ENCODE peak calls at places on chromosomes 3 and 15, in ten cellular contexts. C is adrenal gland, N is coronary artery, V is pancreas, T is endothelial cell, D is lower lobe of right lung, Y is testis, Q is A549, O is foreskin keratinocyte, A is psoas muscle. F is an unnamed sample.

GRCh38 chr3:134161817-134162396 is 88.8 kb downstream of the RYK start:
- DNase-seq in T (peak), D (no peak), N (no peak), A (no peak), V (no peak), C (no peak), Y (no peak), O (no peak), Q (no peak), F (no peak)

GRCh38 chr15:68700395-68701123 is 120.1 kb downstream of the ANP32A start:
- DNase-seq in N (peak), Y (peak), D (no peak), Q (no peak), V (no peak), O (no peak), T (peak), C (peak), A (peak), F (no peak)

GRCh38 chr3:138463724-138464489 is 29.5 kb downstream of the ESYT3 start:
- DNase-seq in N (no peak), D (no peak), Q (no peak), O (no peak), A (no peak), Y (no peak), T (no peak), C (no peak), V (no peak), F (no peak)

GRCh38 chr3:124263168-124263567 is 271.2 kb upstream of the ROPN1 start:
- DNase-seq in D (no peak), O (peak), C (no peak), V (no peak), A (no peak), Y (no peak), T (no peak), Q (peak), N (no peak), F (no peak)

GRCh38 chr3:24242012-24242698 is 252.5 kb downstream of the THRB start:
- DNase-seq in V (no peak), N (no peak), O (peak), Q (peak), C (peak), Y (no peak), T (no peak), A (no peak), D (no peak), F (no peak)

GRCh38 chr3:53702776-53703175 is 143.4 kb downstream of the CHDH start:
- DNase-seq in Q (no peak), N (no peak), C (no peak), O (no peak), D (no peak), V (no peak), T (no peak), A (no peak), Y (no peak), F (no peak)

GRCh38 chr3:74465652-74466415 is 148.6 kb downstream of the CNTN3 start:
- DNase-seq in O (no peak), C (no peak), D (no peak), Y (no peak), V (no peak), N (no peak), A (no peak), Q (no peak), T (no peak), F (no peak)

GRCh38 chr3:48739955-48740823 is 23.2 kb upstream of the IP6K2 start:
- DNase-seq in N (peak), Q (peak), D (peak), O (peak), T (peak), V (peak), C (peak), A (peak), Y (peak), F (peak)

GRCh38 chr3:146164071-146164470 is 3.1 kb upstream of the PLOD2 start:
- DNase-seq in N (no peak), C (no peak), A (no peak), O (no peak), D (no peak), T (no peak), V (no peak), Q (peak), Y (no peak), F (no peak)

GRCh38 chr3:67654832-67655152 is 380 bp upstream of the SUCLG2 start:
- DNase-seq in N (no peak), D (no peak), T (no peak), O (no peak), A (no peak), Q (no peak), C (no peak), Y (no peak), V (no peak), F (no peak)

GRCh38 chr15:55802600-55803376 is 59.8 kb upstream of the PRTG start:
- DNase-seq in Q (no peak), O (no peak), D (no peak), C (no peak), N (no peak), T (no peak), Y (no peak), V (no peak), A (no peak), F (no peak)

GRCh38 chr15:82294061-82294690 is 31.6 kb downstream of the SAXO2 start:
- DNase-seq in T (no peak), V (no peak), C (no peak), Q (no peak), O (no peak), A (no peak), D (no peak), Y (no peak), N (no peak), F (peak)

GRCh38 chr3:58271901-58272501 is 34.0 kb upstream of the RPP14 start:
- DNase-seq in A (no peak), O (peak), N (no peak), D (no peak), T (no peak), V (no peak), Y (no peak), Q (peak), C (peak), F (no peak)

GRCh38 chr3:29170894-29171582 is 109.8 kb upstream of the RBMS3 start:
- DNase-seq in N (no peak), D (no peak), T (no peak), Q (no peak), O (no peak), V (no peak), Y (no peak), A (no peak), C (peak), F (no peak)

GRCh38 chr3:126858887-126859286 is 124.0 kb upstream of the PLXNA1 start:
- DNase-seq in O (peak), T (no peak), V (no peak), Y (no peak), D (no peak), A (no peak), Q (peak), C (peak), N (no peak), F (peak)

GRCh38 chr3:150828997-150829396 is 66.0 kb upstream of the SIAH2 start:
- DNase-seq in Y (no peak), O (no peak), C (no peak), T (no peak), D (no peak), N (no peak), Q (no peak), A (no peak), V (no peak), F (no peak)

GRCh38 chr3:171687064-171687463 is 123.2 kb downstream of the PLD1 start:
- DNase-seq in T (no peak), D (no peak), A (no peak), Q (no peak), V (no peak), C (no peak), O (no peak), Y (no peak), N (no peak), F (no peak)

GRCh38 chr3:167100651-167101050 is 279.4 kb downstream of the ZBBX start:
- DNase-seq in T (no peak), O (no peak), A (no peak), Y (no peak), N (no peak), D (no peak), Q (no peak), V (no peak), C (no peak), F (no peak)

GRCh38 chr15:29045717-29046116 is 159.9 kb downstream of the APBA2 start:
- DNase-seq in C (no peak), N (no peak), V (no peak), O (peak), A (no peak), D (no peak), Y (no peak), T (no peak), Q (no peak), F (no peak)

GRCh38 chr3:134197681-134198261 is 52.9 kb downstream of the RYK start:
- DNase-seq in O (peak), Y (no peak), C (peak), N (no peak), D (no peak), Q (peak), V (no peak), A (no peak), T (peak), F (no peak)

GRCh38 chr3:148861277-148861869 is 3.7 kb upstream of the CPA3 start:
- DNase-seq in A (no peak), T (no peak), Q (peak), Y (no peak), V (no peak), D (no peak), C (no peak), O (peak), N (no peak), F (no peak)

GRCh38 chr3:127049390-127049789 is 66.5 kb downstream of the PLXNA1 start:
- DNase-seq in C (no peak), Q (peak), T (no peak), N (no peak), D (no peak), O (peak), Y (no peak), V (no peak), A (peak), F (no peak)

GRCh38 chr3:135688003-135688402 is 277.5 kb upstream of the PPP2R3A start:
- DNase-seq in T (no peak), V (no peak), N (no peak), Q (no peak), A (no peak), O (no peak), C (no peak), Y (no peak), D (no peak), F (no peak)

GRCh38 chr3:196604548-196604947 is 34.9 kb upstream of the NRROS start:
- DNase-seq in D (no peak), Q (no peak), V (no peak), Y (no peak), O (no peak), N (no peak), A (no peak), T (no peak), C (no peak), F (peak)

GRCh38 chr3:16704938-16705337 is 99.7 kb upstream of the DAZL start:
- DNase-seq in Q (no peak), V (no peak), Y (no peak), A (no peak), D (no peak), O (no peak), C (no peak), N (no peak), T (no peak), F (no peak)

GRCh38 chr15:28919201-28919627 is 33.4 kb downstream of the APBA2 start:
- DNase-seq in Y (no peak), T (no peak), A (no peak), Q (peak), C (no peak), N (no peak), V (no peak), D (peak), O (no peak), F (no peak)

GRCh38 chr15:60584355-60585023 is 105.5 kb upstream of the ICE2 start:
- DNase-seq in Q (no peak), Y (no peak), T (no peak), D (no peak), N (no peak), A (no peak), V (no peak), C (no peak), O (peak), F (no peak)

GRCh38 chr3:37853691-37854413 is 7.8 kb upstream of the CTDSPL start:
- DNase-seq in D (no peak), Q (no peak), N (no peak), V (no peak), Y (no peak), T (no peak), A (no peak), O (peak), C (no peak), F (no peak)

GRCh38 chr15:85726446-85726845 is 68.3 kb downstream of the KLHL25 start:
- DNase-seq in Q (no peak), C (no peak), O (no peak), A (no peak), V (no peak), T (no peak), Y (no peak), N (no peak), D (no peak), F (no peak)

GRCh38 chr3:37031115-37031682 is 37.9 kb downstream of the MLH1 start:
- DNase-seq in Q (no peak), Y (peak), O (no peak), V (no peak), D (no peak), A (no peak), T (no peak), C (no peak), N (no peak), F (no peak)

GRCh38 chr3:122975163-122975923 is 52.2 kb downstream of the SEMA5B start:
- DNase-seq in D (no peak), N (no peak), V (peak), C (no peak), A (no peak), Y (peak), T (no peak), Q (no peak), O (peak), F (no peak)

GRCh38 chr3:172647823-172648222 is 63.0 kb downstream of the NCEH1 start:
- DNase-seq in Q (no peak), Y (no peak), T (no peak), O (no peak), N (no peak), C (no peak), A (no peak), D (no peak), V (peak), F (no peak)

GRCh38 chr15:38671675-38672141 is 107.1 kb upstream of the RASGRP1 start:
- DNase-seq in Q (no peak), V (no peak), T (no peak), Y (no peak), N (no peak), A (no peak), C (no peak), D (no peak), O (no peak), F (no peak)

GRCh38 chr3:184248454-184249411 is at the start of gene ALG3:
- DNase-seq in V (peak), T (peak), Y (peak), C (peak), A (peak), Q (peak), D (peak), N (peak), O (peak), F (peak)

GRCh38 chr3:184249412-184250166 is at the start of gene EEF1AKMT4:
- DNase-seq in A (peak), D (peak), V (peak), T (peak), O (peak), Q (peak), C (peak), Y (peak), N (peak), F (peak)

GRCh38 chr3:184255291-184256039 is 5.9 kb downstream of the CAMK2N2 start:
- DNase-seq in O (peak), D (no peak), N (no peak), A (no peak), Y (no peak), T (no peak), V (no peak), C (no peak), Q (no peak), F (no peak)

DNA sequence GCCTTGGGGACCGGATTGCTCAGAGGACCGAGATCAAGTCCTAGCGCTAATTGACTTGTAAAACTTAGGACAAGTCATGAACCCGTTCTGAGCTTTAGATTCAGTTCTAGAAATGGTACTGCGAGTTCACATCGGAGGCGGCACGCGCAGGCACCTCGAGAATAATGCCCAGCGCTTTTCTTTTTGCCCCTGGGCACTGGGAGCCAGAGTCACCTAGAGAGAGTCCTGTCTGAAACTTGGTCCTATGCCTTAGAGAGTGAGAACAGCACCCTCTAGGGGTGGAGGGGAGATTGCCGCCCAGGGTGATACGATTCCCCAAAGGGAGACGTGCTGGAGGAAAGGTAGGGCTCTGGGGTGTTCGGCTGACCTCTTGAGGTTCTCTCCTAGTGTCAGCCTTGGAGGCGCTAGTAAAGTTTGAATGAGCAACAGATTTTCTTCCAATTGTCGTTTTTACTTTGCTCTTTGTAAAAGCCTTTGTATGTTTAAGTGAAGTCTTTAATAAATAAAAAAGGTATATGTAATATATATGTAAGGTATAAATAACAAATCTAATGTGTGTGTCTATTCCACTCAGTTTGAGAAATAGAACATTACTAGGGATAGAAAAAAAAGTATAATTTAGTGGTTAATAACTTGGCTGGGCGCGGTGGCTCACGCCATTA is 826 bp downstream of the EEF1AKMT4 start:
- DNase-seq in A (peak), O (peak), Y (peak), N (no peak), V (peak), Q (peak), T (peak), D (peak), C (peak), F (peak)
- TF ChIP-seq CTCF in A (peak), O (peak), Y (peak), N (peak), V (peak), Q (peak), T (peak), D (peak), C (peak), F (peak)

DNA sequence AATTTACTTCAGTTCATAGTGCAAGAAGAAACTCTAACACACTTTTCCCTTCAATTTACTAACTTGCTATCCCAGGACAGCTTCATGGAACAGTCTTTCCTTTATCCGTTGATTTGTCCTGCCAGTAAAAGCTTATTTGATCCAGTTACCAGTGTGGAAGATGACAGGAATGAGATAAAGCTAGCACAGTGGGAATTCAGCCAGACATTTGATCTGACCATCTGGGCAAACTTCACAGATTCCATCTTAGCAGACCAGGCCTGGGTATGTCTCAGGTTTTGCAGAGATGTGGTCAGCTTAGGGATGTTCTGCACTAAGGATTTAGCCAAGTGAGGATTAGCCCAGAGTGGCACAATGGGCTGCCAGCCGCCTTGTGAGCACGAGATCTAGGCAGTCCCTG is 19.7 kb downstream of the CEMIP start:
- DNase-seq in T (no peak), O (no peak), C (no peak), Y (no peak), D (no peak), Q (no peak), V (no peak), N (no peak), A (no peak), F (no peak)
- TF ChIP-seq CTCF in T (no peak), O (no peak), C (no peak), Y (no peak), D (no peak), Q (no peak), V (no peak), N (no peak), A (no peak), F (no peak)

GRCh38 chr15:61871926-61872522 is 188.2 kb downstream of the VPS13C start:
- DNase-seq in V (no peak), Q (peak), C (no peak), A (no peak), Y (no peak), O (peak), N (no peak), T (no peak), D (no peak), F (no peak)
- TF ChIP-seq CTCF in V (peak), Q (peak), C (peak), A (peak), Y (peak), O (peak), N (no peak), T (peak), D (peak), F (peak)

DNA sequence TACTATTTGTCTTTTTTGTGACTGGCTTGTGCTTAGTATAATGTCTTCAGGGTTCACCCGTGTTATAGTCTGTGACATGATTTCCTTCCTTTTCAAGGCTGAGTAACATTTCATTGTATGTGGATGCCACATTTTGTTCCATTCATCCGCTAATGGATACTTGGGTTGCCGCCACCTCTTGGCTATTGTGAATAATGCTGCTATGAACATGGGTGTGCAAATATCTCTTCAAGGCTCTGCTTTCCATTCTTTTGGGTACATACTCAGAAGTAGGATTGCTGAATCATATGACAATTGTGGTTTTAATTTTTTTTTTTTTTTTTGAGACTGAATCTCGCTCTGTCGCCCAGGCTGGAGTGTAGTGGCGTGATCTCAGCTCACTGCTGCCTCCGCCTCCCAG is 15.4 kb downstream of the CRTC3 start:
- DNase-seq in V (no peak), O (no peak), C (no peak), D (no peak), Q (peak), Y (no peak), A (no peak), N (no peak), T (no peak), F (no peak)
- TF ChIP-seq CTCF in V (no peak), O (peak), C (no peak), D (no peak), Q (peak), Y (no peak), A (no peak), N (no peak), T (no peak), F (peak)

GRCh38 chr15:36282821-36283220 is 296.6 kb upstream of the CDIN1 start:
- DNase-seq in Q (no peak), A (no peak), V (no peak), D (no peak), C (no peak), O (no peak), T (no peak), N (no peak), Y (no peak), F (no peak)

GRCh38 chr15:36275656-36276055 is 303.8 kb upstream of the CDIN1 start:
- DNase-seq in Y (no peak), Q (no peak), C (no peak), D (no peak), A (no peak), O (peak), N (no peak), T (no peak), V (no peak), F (no peak)

GRCh38 chr15:36278219-36278618 is 301.2 kb upstream of the CDIN1 start:
- DNase-seq in A (no peak), N (no peak), O (no peak), C (no peak), V (no peak), T (no peak), D (no peak), Y (no peak), Q (peak), F (no peak)
- TF ChIP-seq CTCF in A (no peak), N (no peak), O (peak), C (no peak), V (no peak), T (no peak), D (no peak), Y (no peak), Q (no peak), F (peak)

DNA sequence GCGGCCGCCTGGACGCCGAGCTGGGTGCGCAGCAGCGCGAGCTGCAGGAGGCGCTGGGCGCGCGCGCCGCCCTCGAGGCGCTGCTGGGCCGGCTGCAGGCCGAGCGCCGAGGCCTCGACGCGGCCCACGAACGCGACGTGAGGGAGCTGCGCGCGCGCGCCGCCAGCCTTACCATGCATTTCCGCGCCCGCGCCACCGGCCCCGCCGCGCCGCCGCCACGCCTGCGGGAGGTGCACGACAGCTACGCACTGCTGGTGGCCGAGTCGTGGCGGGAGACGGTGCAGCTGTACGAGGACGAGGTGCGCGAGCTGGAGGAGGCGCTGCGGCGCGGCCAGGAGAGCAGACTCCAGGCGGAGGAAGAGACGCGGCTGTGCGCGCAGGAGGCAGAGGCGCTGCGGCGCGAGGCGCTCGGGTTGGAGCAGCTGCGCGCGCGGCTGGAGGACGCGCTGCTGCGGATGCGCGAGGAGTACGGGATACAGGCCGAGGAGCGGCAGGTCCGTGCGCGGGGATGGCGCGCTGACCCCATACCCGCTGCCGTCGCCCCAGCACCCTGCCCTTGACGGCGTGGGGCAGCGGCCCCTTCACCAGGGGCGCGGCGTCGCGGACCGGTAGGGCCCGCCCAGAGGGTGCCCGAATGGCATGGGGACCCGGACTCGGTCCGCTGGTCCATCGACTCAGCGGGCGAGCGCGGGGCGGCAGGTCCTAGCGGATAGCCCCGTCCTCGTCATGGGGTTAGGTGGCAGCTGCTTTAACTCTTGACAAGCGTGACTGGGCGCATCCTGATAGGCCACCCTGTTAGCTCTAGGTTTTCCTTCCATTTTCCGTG is 849 bp downstream of the SYNM start:
- DNase-seq in Y (peak), C (peak), N (peak), D (peak), T (peak), V (peak), O (peak), Q (peak), A (peak), F (no peak)
- TF ChIP-seq CTCF in Y (no peak), C (peak), N (no peak), D (no peak), T (no peak), V (no peak), O (peak), Q (peak), A (no peak), F (no peak)

F was measured in osteocyte.